ENCODE peak calls at places on chromosomes 11 and 22, in four cellular contexts. K is DND-41, W is heart left ventricle, J is stomach. F is an unnamed sample.

GRCh38 chr11:106581399-106581798 is 436.9 kb downstream of the GUCY1A2 start:
- DNase-seq in K (no peak), W (no peak), J (peak; percentile 58), F (no peak)

GRCh38 chr11:46295312-46295995 is 18.0 kb downstream of the CREB3L1 start:
- DNase-seq in K (peak; percentile 88), W (peak; percentile 89), J (peak; percentile 61), F (peak; percentile 81)

GRCh38 chr11:92580931-92581330 is 356.3 kb downstream of the FAT3 start:
- DNase-seq in K (no peak), W (no peak), J (no peak), F (no peak)

GRCh38 chr11:69295079-69295994 is 1.4 kb downstream of the MYEOV start:
- DNase-seq in K (no peak), W (no peak), J (no peak), F (no peak)

GRCh38 chr11:103055174-103055890 is 36.6 kb downstream of the DCUN1D5 start:
- DNase-seq in K (no peak), W (no peak), J (no peak), F (no peak)

GRCh38 chr22:49492756-49493251 is 334.9 kb downstream of the BRD1 start:
- DNase-seq in K (no peak), W (no peak), J (no peak), F (no peak)

GRCh38 chr11:107957109-107957588 is 28.9 kb downstream of the RAB39A start:
- DNase-seq in K (no peak), W (no peak), J (no peak), F (no peak)

GRCh38 chr22:22616636-22617035 is 27.8 kb upstream of the GGTLC2 start:
- DNase-seq in K (no peak), W (no peak), J (no peak), F (no peak)

GRCh38 chr22:24981066-24981465 is 28.6 kb downstream of the KIAA1671 start:
- DNase-seq in K (no peak), W (no peak), J (no peak), F (no peak)

GRCh38 chr11:126029805-126030204 is 32.9 kb downstream of the CDON start:
- DNase-seq in K (no peak), W (no peak), J (no peak), F (no peak)

GRCh38 chr11:5521540-5521939 is 5.0 kb upstream of the UBQLNL start:
- DNase-seq in K (no peak), W (no peak), J (no peak), F (no peak)

GRCh38 chr11:129637473-129637872 is 178.2 kb upstream of the TMEM45B start:
- DNase-seq in K (no peak), W (no peak), J (no peak), F (no peak)

GRCh38 chr22:40595497-40596234 is 40.9 kb downstream of the MRTFA start:
- DNase-seq in K (no peak), W (no peak), J (no peak), F (no peak)

GRCh38 chr11:66315921-66316811 is 678 bp downstream of the CD248 start:
- DNase-seq in K (no peak), W (no peak), J (no peak), F (peak; percentile 51)

GRCh38 chr11:121372028-121372427 is 79.5 kb downstream of the SC5D start:
- DNase-seq in K (no peak), W (no peak), J (no peak), F (no peak)

GRCh38 chr11:66299189-66299588 is 7.5 kb downstream of the TMEM151A start:
- DNase-seq in K (no peak), W (no peak), J (no peak), F (no peak)

GRCh38 chr11:64204080-64204440 is 2.5 kb upstream of the FERMT3 start:
- DNase-seq in K (no peak), W (peak; percentile 17), J (no peak), F (no peak)

GRCh38 chr11:130611791-130612251 is 163.4 kb downstream of the ADAMTS15 start:
- DNase-seq in K (no peak), W (no peak), J (no peak), F (no peak)

GRCh38 chr11:44773351-44773965 is 46.7 kb downstream of the TSPAN18 start:
- DNase-seq in K (no peak), W (no peak), J (peak; percentile 16), F (no peak)

GRCh38 chr11:44774736-44775135 is 48.0 kb downstream of the TSPAN18 start:
- DNase-seq in K (no peak), W (no peak), J (no peak), F (no peak)

GRCh38 chr11:44771252-44771734 is 44.5 kb downstream of the TSPAN18 start:
- DNase-seq in K (no peak), W (no peak), J (no peak), F (no peak)

GRCh38 chr11:44775366-44776356 is 48.9 kb downstream of the TSPAN18 start:
- DNase-seq in K (peak; percentile 58), W (peak; percentile 75), J (peak; percentile 64), F (peak; percentile 67)

GRCh38 chr11:44774131-44774530 is 47.4 kb downstream of the TSPAN18 start:
- DNase-seq in K (no peak), W (peak; percentile 89), J (peak; percentile 17), F (peak; percentile 67)
- H3K27ac ChIP-seq in K (no peak overlapping the region), W (peak overlapping the region; percentile 63), J (peak overlapping the region; percentile 74), F (no peak overlapping the region)

DNA sequence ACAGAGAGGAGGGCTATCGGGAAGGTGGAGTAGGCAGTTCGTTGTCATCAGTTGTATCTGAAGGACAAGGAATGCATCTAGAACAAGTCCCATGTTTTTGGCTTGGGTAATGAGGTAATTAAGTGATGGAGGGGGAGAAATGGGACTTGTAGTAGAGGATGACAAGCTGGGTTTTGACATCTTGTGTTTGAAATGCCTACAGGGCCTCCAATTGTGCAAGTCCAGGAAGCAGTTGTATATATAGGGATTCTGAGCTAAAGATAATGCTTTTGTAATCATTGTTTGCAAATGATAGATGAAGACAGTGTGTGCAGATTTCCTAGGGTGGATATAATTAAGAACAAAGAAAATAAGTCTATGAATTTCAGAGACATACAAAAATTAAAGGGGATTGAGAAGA is 622.9 kb downstream of the NTM start:
- DNase-seq in K (no peak), W (no peak), J (no peak), F (no peak)
- TF ChIP-seq CTCF in K (no peak), W (no peak), J (no peak), F (no peak)

GRCh38 chr22:28988455-28988854 is 73.2 kb downstream of the C22orf31 start:
- DNase-seq in K (no peak), W (no peak), J (no peak), F (no peak)
- H3K27ac ChIP-seq in K (no peak overlapping the region), W (no peak overlapping the region), J (no peak overlapping the region), F (no peak overlapping the region)

GRCh38 chr22:26159886-26160285 is 9.4 kb upstream of the SEZ6L start:
- DNase-seq in K (no peak), W (no peak), J (no peak), F (no peak)
- TF ChIP-seq CTCF in K (no peak), W (no peak), J (no peak), F (no peak)

DNA sequence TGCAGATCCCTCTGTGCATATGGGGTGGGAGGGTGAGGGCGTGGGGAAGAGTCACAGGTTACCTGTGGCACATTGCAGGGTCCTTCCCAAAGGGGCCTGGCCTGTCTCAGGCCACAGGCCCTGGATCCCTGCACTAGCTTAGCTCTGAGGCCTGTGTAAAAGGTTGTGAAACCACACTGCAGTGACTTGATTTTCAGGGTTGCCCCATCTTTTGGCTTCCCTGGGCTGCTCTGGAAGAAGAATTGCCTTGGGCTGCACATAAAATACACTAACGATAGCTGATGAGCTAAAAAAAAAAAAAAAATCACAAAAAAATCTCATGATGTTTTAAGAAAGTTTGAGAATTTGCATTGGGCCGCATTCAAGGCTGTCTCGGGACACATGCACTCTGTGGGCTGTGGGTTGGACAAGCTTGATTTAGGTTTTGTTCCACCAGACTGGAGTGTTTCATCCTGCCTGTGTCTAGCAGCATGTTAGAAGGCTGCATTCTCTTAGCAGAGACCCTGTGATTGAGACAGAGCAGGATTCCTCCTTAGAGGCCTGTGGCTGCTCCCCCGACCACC is 35.9 kb upstream of the TREH start:
- DNase-seq in K (no peak), W (no peak), J (no peak), F (no peak)
- H3K27ac ChIP-seq in K (no peak overlapping the region), W (peak overlapping the region; percentile 9), J (peak overlapping the region; percentile 56), F (no peak overlapping the region)